ENCODE peak calls at places on chromosome 21, in eight cellular contexts. M, P, X, O, T, V, J and Z are unnamed samples.

GRCh38 chr21:25772680-25773079 is 37.9 kb downstream of the GABPA start:
- DNase-seq in P (no peak), T (no peak), J (no peak), V (no peak), M (no peak), O (no peak), X (no peak), Z (peak)

GRCh38 chr21:28986677-28987076 is 6.0 kb downstream of the LTN1 start:
- DNase-seq in P (no peak), J (no peak), T (no peak), X (no peak), O (no peak), M (no peak), V (no peak), Z (no peak)

GRCh38 chr21:14550200-14550599 is 4.1 kb upstream of the SAMSN1 start:
- DNase-seq in M (no peak), V (no peak), T (no peak), P (no peak), X (no peak), O (no peak), J (no peak), Z (no peak)

GRCh38 chr21:18249542-18250152 is 5.0 kb downstream of the CHODL start:
- DNase-seq in P (no peak), M (no peak), O (no peak), T (no peak), J (no peak), V (no peak), X (no peak), Z (peak)

GRCh38 chr21:25750085-25750484 is 15.3 kb downstream of the GABPA start:
- DNase-seq in V (no peak), X (no peak), T (no peak), O (no peak), P (no peak), J (no peak), M (peak), Z (no peak)

GRCh38 chr21:42194863-42195262 is 24.1 kb upstream of the ABCG1 start:
- DNase-seq in M (no peak), O (no peak), T (no peak), J (no peak), P (no peak), V (no peak), X (no peak), Z (no peak)

GRCh38 chr21:42398414-42399030 is 2.7 kb upstream of the TMPRSS3 start:
- DNase-seq in V (no peak), P (no peak), J (no peak), O (no peak), T (no peak), M (no peak), X (peak), Z (no peak)

GRCh38 chr21:46323227-46323709 is 402 bp downstream of the C21orf58 start:
- DNase-seq in P (no peak), M (no peak), V (no peak), O (no peak), T (no peak), X (peak), J (peak), Z (no peak)

GRCh38 chr21:25862596-25862995 is 127.8 kb downstream of the GABPA start:
- DNase-seq in P (peak), V (no peak), T (peak), J (no peak), M (peak), O (no peak), X (no peak), Z (peak)

GRCh38 chr21:45826733-45827692 is 154.6 kb upstream of the COL6A1 start:
- DNase-seq in M (no peak), T (no peak), P (no peak), V (no peak), X (no peak), O (no peak), J (no peak), Z (no peak)

GRCh38 chr21:45886610-45887026 is 95.0 kb upstream of the COL6A1 start:
- DNase-seq in T (no peak), P (no peak), O (no peak), M (no peak), V (no peak), X (no peak), J (no peak), Z (no peak)

GRCh38 chr21:28283652-28284490 is 708.8 kb downstream of the LTN1 start:
- DNase-seq in V (peak), O (no peak), J (no peak), P (no peak), M (no peak), T (peak), X (no peak), Z (peak)

GRCh38 chr21:29184047-29184446 is 53.6 kb downstream of the MAP3K7CL start:
- DNase-seq in M (no peak), O (no peak), J (no peak), X (no peak), T (no peak), V (no peak), P (no peak), Z (no peak)

GRCh38 chr21:36976228-36976627 is 9.8 kb upstream of the HLCS start:
- DNase-seq in J (no peak), T (no peak), O (no peak), P (no peak), V (no peak), M (no peak), X (no peak), Z (no peak)

GRCh38 chr21:38805282-38806152 is at the start of gene ETS2:
- DNase-seq in J (peak), P (peak), O (peak), X (peak), T (peak), V (peak), M (peak), Z (peak)
- TF ChIP-seq CTCF in J (no peak), P (no peak), O (peak), X (no peak), T (no peak), V (no peak), M (no peak), Z (no peak)

DNA sequence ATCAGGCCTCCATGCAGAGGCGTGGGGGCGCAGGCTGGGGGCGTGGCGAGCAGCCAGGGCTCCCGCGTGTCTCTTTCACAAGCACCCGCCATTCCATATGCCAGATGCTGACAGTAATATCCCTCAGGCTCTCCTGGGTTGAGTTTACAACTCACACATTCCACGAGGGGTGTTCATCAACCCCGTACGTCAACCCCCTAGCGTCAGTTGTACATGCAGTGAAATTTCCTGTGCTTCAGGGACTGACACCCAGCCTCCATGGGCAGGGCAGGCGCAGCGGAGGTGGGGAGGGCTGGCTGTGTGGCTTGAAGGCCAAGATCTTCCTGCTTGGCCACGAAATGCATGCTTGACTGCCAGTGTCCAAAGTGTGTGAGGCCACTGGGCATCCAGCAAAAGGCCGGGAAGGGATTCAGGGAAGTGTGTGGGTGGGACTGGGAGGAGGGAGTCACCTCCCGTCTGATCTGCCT is 33.6 kb downstream of the CLIC6 start:
- DNase-seq in T (no peak), J (no peak), X (no peak), V (peak), P (no peak), O (no peak), M (no peak), Z (peak)
- TF ChIP-seq CTCF in T (no peak), J (no peak), X (no peak), V (no peak), P (no peak), O (no peak), M (no peak), Z (no peak)

DNA sequence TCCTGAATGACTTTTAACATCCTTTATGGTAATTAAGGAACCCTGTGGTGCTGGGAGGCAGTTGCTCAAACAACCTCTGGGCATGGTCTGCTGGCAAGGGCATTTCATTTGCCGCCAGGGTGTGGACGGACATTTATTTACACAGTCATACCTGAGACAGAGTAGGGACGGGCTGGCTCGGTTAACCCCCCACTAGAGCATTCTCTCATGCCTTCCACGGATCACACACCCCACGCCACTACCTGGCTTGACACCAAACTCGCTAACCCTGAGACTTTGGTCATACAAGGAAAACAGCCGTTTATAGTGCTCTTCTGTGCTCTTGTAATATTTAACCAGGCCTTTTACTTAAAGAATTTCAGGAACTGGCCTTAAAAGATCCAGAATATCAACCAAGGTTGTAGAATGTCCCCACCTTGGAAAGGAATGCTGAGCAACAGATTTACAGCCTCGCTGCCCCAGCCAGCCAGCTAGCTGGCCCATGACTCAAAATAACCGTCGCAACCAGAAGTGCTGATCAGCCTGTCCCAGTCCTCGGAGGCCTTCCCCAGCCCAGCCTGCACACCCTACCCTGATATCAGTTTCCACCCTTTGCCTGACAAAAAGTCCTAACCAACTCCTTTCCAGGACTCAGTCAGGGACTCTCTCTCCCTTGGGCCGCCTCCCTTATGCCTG is 6.5 kb upstream of the PDXK start:
- DNase-seq in T (peak), X (no peak), O (no peak), J (no peak), M (no peak), P (peak), V (no peak), Z (peak)
- TF ChIP-seq CTCF in T (no peak), X (no peak), O (no peak), J (no peak), M (no peak), P (no peak), V (no peak), Z (no peak)

DNA sequence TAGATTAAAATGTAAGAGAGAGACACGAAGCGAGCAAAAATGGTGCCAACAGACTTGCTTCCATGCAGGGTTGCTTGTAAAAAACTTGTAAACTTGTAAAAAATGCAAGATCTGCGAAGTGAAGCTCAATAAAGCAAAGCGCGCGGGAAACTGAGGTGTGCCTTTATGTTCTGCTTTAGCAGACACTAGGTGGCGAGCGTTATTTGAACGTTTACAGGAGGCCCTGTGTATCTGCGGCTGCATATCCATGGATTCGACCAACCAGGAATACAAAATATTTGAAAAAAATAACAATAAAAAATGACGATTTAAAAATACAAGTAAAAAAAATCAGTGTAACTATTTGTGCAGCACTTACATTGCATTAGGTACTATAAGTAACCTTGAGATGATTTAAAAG is 1.5 kb downstream of the UBE2G2 start:
- DNase-seq in M (no peak), X (no peak), V (no peak), J (peak), O (no peak), P (peak), T (peak), Z (peak)
- TF ChIP-seq CTCF in M (no peak), X (no peak), V (peak), J (no peak), O (no peak), P (peak), T (peak), Z (peak)

GRCh38 chr21:32560896-32561295 is 24.4 kb downstream of the TCP10L start:
- DNase-seq in O (no peak), J (no peak), P (no peak), V (no peak), T (no peak), X (no peak), M (no peak), Z (no peak)

GRCh38 chr21:32562915-32563314 is 22.4 kb downstream of the TCP10L start:
- DNase-seq in V (no peak), J (no peak), M (no peak), P (no peak), O (no peak), X (no peak), T (no peak), Z (no peak)

GRCh38 chr21:32559004-32559610 is 26.2 kb downstream of the TCP10L start:
- DNase-seq in M (no peak), P (no peak), V (no peak), X (no peak), T (no peak), J (no peak), O (no peak), Z (no peak)

GRCh38 chr21:32565856-32566465 is 19.4 kb downstream of the TCP10L start:
- DNase-seq in J (no peak), O (no peak), M (no peak), T (peak), P (no peak), V (no peak), X (no peak), Z (no peak)

DNA sequence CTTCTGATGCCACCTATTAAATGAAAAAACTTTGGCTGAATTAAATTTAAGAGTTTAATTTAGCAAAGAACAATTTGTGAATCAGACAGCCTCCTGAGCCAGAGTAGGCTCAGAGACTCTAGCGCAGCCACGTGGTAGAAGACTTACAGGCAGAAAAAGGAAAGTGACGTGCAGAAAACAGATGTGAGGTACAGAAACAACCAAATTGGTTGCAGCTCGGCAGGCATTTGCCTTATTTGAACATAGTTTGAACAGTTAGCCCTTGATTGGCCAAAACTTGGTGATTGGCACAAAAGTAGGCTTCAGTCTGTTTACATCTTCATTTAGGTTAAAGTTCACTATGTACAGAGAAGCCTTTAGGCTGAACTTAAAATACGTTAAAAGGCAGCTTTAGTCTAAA is 22.9 kb downstream of the TCP10L start:
- DNase-seq in T (peak), V (peak), O (no peak), X (no peak), J (peak), M (no peak), P (no peak), Z (no peak)
- TF ChIP-seq CTCF in T (peak), V (peak), O (no peak), X (no peak), J (no peak), M (peak), P (no peak), Z (peak)

GRCh38 chr21:41043008-41043407 is 125.0 kb upstream of the BACE2 start:
- DNase-seq in J (no peak), P (peak), M (no peak), X (no peak), T (no peak), V (no peak), O (no peak), Z (peak)
- TF ChIP-seq CTCF in J (no peak), P (no peak), M (no peak), X (no peak), T (no peak), V (peak), O (no peak), Z (peak)

DNA sequence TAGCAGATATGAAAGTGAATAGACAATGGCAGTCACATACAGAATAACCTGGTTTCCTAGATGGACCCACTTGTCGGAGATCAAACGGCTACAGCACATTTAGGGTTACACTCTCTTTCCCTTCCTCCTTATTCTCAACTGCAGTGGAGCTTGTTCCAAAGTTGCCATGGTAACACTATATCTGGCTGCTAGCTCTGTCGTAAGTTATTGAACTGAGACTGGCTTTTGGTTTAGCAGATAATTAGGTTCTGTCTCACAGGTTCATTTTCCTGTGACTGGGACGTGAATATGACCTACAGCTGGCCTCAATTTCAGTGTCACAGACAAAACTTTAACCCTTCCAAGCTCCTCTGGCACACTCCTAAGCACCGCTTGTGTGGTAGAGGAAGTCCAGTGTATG is 875.8 kb downstream of the USP25 start:
- DNase-seq in M (no peak), V (no peak), T (peak), J (no peak), P (no peak), X (no peak), O (no peak), Z (no peak)
- TF ChIP-seq CTCF in M (no peak), V (no peak), T (no peak), J (no peak), P (no peak), X (no peak), O (no peak), Z (no peak)

DNA sequence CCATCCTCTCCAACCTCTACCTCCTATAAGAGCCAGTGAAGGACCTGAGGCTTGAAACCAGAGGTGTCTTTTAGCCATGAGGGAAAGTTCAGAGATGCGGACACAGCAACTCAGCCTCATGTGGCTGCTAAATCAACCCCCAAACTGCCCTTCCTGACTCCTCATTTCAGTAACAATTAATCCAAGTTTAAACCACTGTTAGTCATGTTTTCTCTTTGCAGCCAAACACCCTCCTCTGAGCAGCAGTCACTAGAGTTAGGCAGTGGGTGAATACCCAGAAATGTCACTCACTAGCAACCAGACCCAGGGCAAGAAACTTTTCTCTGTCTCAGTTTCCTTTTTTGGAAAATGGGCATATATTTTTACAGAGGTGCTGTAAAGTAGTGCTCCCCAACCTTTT is 71.2 kb downstream of the KCNJ15 start:
- DNase-seq in X (no peak), T (peak), M (no peak), P (no peak), O (no peak), J (no peak), V (no peak), Z (no peak)
- TF ChIP-seq CTCF in X (no peak), T (no peak), M (no peak), P (no peak), O (no peak), J (no peak), V (no peak), Z (no peak)